ENCODE peak calls at places on chromosomes 1 and 21, in eight cellular contexts. U is AG09309; G is pancreas; C is IMR-90; L is CD4-positive, CD25-positive, alpha-beta regulatory T cell; A is astrocyte of the spinal cord; T is vagina; N is AG04450. H is an unnamed sample.

GRCh38 chr1:209207701-209208286 is 375.7 kb upstream of the CAMK1G start:
- DNase-seq in G (peak; percentile 35), L (peak; percentile 7), U (peak; percentile 25), T (no peak), A (peak; percentile 70), C (peak; percentile 45), N (peak; percentile 15), H (peak; percentile 48)

GRCh38 chr1:46749921-46750404 is 31.0 kb upstream of the EFCAB14 start:
- DNase-seq in U (no peak), C (no peak), N (no peak), T (no peak), L (no peak), A (no peak), G (no peak), H (no peak)

GRCh38 chr1:158613764-158614163 is 8.7 kb downstream of the OR10Z1 start:
- DNase-seq in T (no peak), A (no peak), U (no peak), G (no peak), N (no peak), L (no peak), C (no peak), H (no peak)

GRCh38 chr21:46220275-46220810 is 8.2 kb downstream of the LSS start:
- DNase-seq in N (no peak), G (no peak), A (no peak), T (no peak), U (no peak), C (no peak), L (no peak), H (no peak)

GRCh38 chr1:36342426-36343185 is 19.2 kb upstream of the EVA1B start:
- DNase-seq in A (peak; percentile 50), T (no peak), U (no peak), G (peak; percentile 36), N (no peak), L (peak; percentile 65), C (peak; percentile 67), H (peak; percentile 52)

GRCh38 chr21:16992448-16992847 is 520.4 kb upstream of the CXADR start:
- DNase-seq in T (no peak), A (no peak), U (no peak), G (no peak), C (no peak), L (no peak), N (no peak), H (no peak)

GRCh38 chr1:36555041-36555440 is 72.3 kb upstream of the CSF3R start:
- DNase-seq in G (no peak), U (no peak), A (no peak), L (no peak), C (no peak), T (no peak), N (no peak), H (no peak)

GRCh38 chr1:115641762-115642167 is at the start of gene VANGL1:
- DNase-seq in U (no peak), A (peak; percentile 63), N (no peak), T (no peak), C (peak; percentile 49), L (peak; percentile 76), G (peak; percentile 68), H (peak; percentile 70)

GRCh38 chr1:118302145-118302544 is 117.1 kb upstream of the SPAG17 start:
- DNase-seq in L (no peak), T (no peak), N (no peak), C (no peak), A (no peak), U (no peak), G (no peak), H (no peak)

GRCh38 chr1:172818841-172819527 is 160.1 kb downstream of the FASLG start:
- DNase-seq in T (no peak), C (no peak), L (peak; percentile 86), U (no peak), A (no peak), G (no peak), N (no peak), H (no peak)
- H3K4me3 ChIP-seq in T (no peak overlapping the region), C (no peak overlapping the region), L (peak overlapping the region; percentile 80), U (no peak overlapping the region), A (no peak overlapping the region), G (no peak overlapping the region), N (no peak overlapping the region), H (no peak overlapping the region)

GRCh38 chr1:204448991-204449390 is 37.4 kb upstream of the PPP1R15B start:
- DNase-seq in L (no peak), T (no peak), G (no peak), C (no peak), U (no peak), N (no peak), A (no peak), H (peak; percentile 7)
- H3K4me3 ChIP-seq in L (no peak overlapping the region), T (no peak overlapping the region), G (no peak overlapping the region), C (no peak overlapping the region), U (no peak overlapping the region), N (no peak overlapping the region), A (no peak overlapping the region), H (no peak overlapping the region)

DNA sequence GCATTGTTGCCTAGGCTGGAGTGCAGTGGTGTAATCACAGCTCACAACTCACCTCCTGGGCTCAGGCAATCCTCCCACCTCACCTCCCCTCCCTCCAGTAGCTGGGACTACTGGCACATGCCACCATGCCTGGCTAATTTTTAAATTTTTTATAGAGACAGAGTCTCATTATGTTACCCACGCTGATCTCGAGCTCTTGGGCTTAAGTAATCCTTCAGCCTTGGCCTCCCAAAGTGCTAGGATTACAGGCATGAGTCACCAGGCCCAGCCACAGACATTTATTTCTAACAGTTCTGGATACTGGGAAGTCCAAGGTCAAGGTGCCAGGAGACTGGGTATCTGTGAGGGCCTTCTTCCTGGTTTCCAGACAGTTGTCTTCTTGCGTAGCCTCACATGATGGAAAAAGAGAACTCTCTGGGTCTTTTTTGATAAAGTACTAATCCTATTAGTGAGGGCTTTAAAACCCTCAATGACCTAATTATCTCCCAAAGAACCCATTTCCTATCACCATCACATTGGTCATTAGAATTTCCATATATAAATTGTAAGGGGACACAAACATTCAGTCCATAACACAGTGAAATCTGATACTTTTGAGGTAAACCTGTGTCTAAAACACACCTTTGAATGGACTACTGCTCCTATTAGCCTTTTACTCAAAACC is 67.9 kb downstream of the PHACTR4 start:
- DNase-seq in A (peak; percentile 79), N (no peak), C (peak; percentile 80), U (peak; percentile 55), G (peak; percentile 17), L (no peak), T (no peak), H (peak; percentile 26)
- H3K4me3 ChIP-seq in A (peak overlapping the region; percentile 27), N (peak overlapping the region; percentile 20), C (no peak overlapping the region), U (no peak overlapping the region), G (no peak overlapping the region), L (no peak overlapping the region), T (no peak overlapping the region), H (no peak overlapping the region)

GRCh38 chr1:66335859-66336640 is 197.9 kb upstream of the SGIP1 start:
- DNase-seq in A (peak; percentile 70), T (no peak), N (no peak), G (peak; percentile 57), U (no peak), L (peak; percentile 94), C (peak; percentile 61), H (no peak)

GRCh38 chr1:66336641-66336991 is 197.3 kb upstream of the SGIP1 start:
- DNase-seq in C (no peak), G (no peak), T (no peak), N (no peak), L (no peak), U (no peak), A (no peak), H (no peak)

GRCh38 chr1:66334311-66334710 is 199.6 kb upstream of the SGIP1 start:
- DNase-seq in G (no peak), N (no peak), A (no peak), U (no peak), T (no peak), C (no peak), L (peak; percentile 74), H (no peak)

GRCh38 chr1:66333463-66334232 is 200.3 kb upstream of the SGIP1 start:
- DNase-seq in U (no peak), N (no peak), A (no peak), L (peak; percentile 73), T (no peak), G (no peak), C (no peak), H (no peak)

GRCh38 chr1:66335125-66335524 is 198.8 kb upstream of the SGIP1 start:
- DNase-seq in T (no peak), A (no peak), N (no peak), L (peak; percentile 59), U (no peak), C (no peak), G (no peak), H (no peak)
- H3K4me3 ChIP-seq in T (no peak overlapping the region), A (no peak overlapping the region), N (no peak overlapping the region), L (peak overlapping the region; percentile 99), U (peak overlapping the region; percentile 60), C (peak overlapping the region; percentile 11), G (no peak overlapping the region), H (no peak overlapping the region)

GRCh38 chr1:183589836-183590224 is 429 bp downstream of the NCF2 start:
- DNase-seq in N (no peak), T (no peak), U (no peak), C (no peak), L (peak; percentile 44), A (no peak), G (no peak), H (no peak)
- H3K4me3 ChIP-seq in N (no peak overlapping the region), T (no peak overlapping the region), U (no peak overlapping the region), C (no peak overlapping the region), L (peak overlapping the region; percentile 7), A (no peak overlapping the region), G (no peak overlapping the region), H (no peak overlapping the region)

DNA sequence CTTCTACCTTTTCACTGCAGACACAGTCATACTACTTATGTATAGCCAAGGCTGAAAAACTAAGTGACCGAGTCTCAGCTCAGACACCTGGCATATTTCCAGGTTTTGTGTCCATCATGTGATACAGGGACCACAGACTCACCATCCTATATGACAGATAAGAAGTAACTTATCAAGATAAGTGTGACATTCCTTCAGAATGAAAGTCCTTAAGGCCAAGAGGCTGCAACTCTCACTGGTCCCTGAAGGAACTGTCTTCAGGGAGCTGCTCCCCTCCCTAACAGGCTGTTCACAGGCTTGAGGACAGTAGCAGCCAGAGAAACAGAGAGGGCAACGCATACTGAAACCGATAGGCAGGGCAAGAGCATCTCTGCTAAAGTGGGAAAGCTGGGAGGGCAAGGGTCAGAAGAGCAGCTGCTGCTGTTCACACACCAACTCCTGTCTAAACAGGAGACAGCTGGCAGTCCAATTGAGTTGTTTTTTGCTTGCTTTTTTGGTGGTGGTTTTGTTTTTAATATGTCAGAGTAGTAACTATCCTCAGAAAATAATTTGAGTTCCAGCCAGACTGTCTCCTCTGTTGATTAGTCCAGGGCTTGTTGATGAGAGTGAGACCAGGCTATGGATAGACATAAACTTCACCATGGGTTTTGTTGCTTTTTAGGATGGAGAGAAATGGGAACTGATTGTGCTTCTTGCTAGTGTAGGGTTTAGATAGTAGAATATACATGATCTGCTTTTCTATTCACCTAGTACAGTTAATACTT is 67.7 kb downstream of the MACF1 start:
- DNase-seq in G (peak; percentile 72), C (peak; percentile 53), T (no peak), L (no peak), U (no peak), N (peak; percentile 30), A (no peak), H (peak; percentile 39)
- H3K4me3 ChIP-seq in G (no peak overlapping the region), C (no peak overlapping the region), T (no peak overlapping the region), L (peak overlapping the region; percentile 10), U (no peak overlapping the region), N (peak overlapping the region; percentile 20), A (no peak overlapping the region), H (no peak overlapping the region)

H was measured in ovary.